ENCODE peak calls at places on chromosomes 4 and X, in six cellular contexts. N is fibroblast of lung; J is right lobe of liver; G is CD8-positive, alpha-beta T cell; Y is stomach; B is thoracic aorta. S is an unnamed sample. For H3K4me1, the result is how much of the 10 kb centered on the place peaks cover.

GRCh38 chr4:85860066-85860465 is 385.1 kb downstream of the ARHGAP24 start:
- DNase-seq in Y (no peak), J (no peak), G (no peak), B (no peak), N (peak), S (no peak)

GRCh38 chr4:85153221-85153620 is 186.7 kb upstream of the WDFY3 start:
- DNase-seq in J (no peak), N (no peak), G (no peak), B (no peak), Y (no peak), S (no peak)

GRCh38 chr4:84479663-84480062 is 19.4 kb downstream of the NKX6-1 start:
- DNase-seq in Y (no peak), B (no peak), G (no peak), J (no peak), N (no peak), S (no peak)

GRCh38 chrX:48598645-48599044 is 1.4 kb downstream of the WDR13 start:
- DNase-seq in B (no peak), Y (no peak), J (no peak), G (no peak), N (no peak), S (peak)

GRCh38 chr4:3404546-3404945 is 37.2 kb upstream of the HGFAC start:
- DNase-seq in N (no peak), G (no peak), J (no peak), B (no peak), Y (no peak), S (no peak)

GRCh38 chr4:56641494-56642051 is 39.5 kb downstream of the HOPX start:
- DNase-seq in J (no peak), G (no peak), B (no peak), Y (no peak), N (peak), S (no peak)

GRCh38 chr4:128782076-128782715 is 27.3 kb upstream of the JADE1 start:
- DNase-seq in Y (peak), N (peak), B (no peak), G (peak), J (peak), S (no peak)

GRCh38 chr4:139581096-139581495 is 25.1 kb upstream of the SETD7 start:
- DNase-seq in N (no peak), J (no peak), Y (no peak), G (no peak), B (no peak), S (no peak)

GRCh38 chrX:22652596-22652995 is 347.2 kb upstream of the DDX53 start:
- DNase-seq in N (peak), B (no peak), Y (no peak), G (no peak), J (no peak), S (no peak)

GRCh38 chrX:72395252-72395651 is 89.5 kb upstream of the CITED1 start:
- DNase-seq in J (no peak), B (no peak), N (no peak), Y (no peak), G (no peak), S (no peak)

GRCh38 chr4:180058731-180059215 is 2184.4 kb upstream of the TENM3 start:
- DNase-seq in G (no peak), N (peak), B (no peak), Y (no peak), J (peak), S (peak)

GRCh38 chr4:138727704-138728103 is 287.9 kb upstream of the NOCT start:
- DNase-seq in N (no peak), G (no peak), B (no peak), Y (no peak), J (no peak), S (no peak)

GRCh38 chrX:115047715-115048114 is 30.3 kb upstream of the IL13RA2 start:
- DNase-seq in B (no peak), J (no peak), Y (no peak), G (no peak), N (no peak), S (no peak)

GRCh38 chrX:72271812-72272211 is 5.2 kb downstream of the RPS4X start:
- DNase-seq in G (no peak), J (no peak), B (no peak), N (no peak), Y (no peak), S (no peak)

GRCh38 chr4:34039766-34040165 is 2204.5 kb downstream of the ARAP2 start:
- DNase-seq in B (no peak), G (no peak), Y (no peak), J (no peak), N (no peak), S (no peak)

GRCh38 chrX:149916745-149917392 is 12.5 kb upstream of the HSFX4 start:
- DNase-seq in J (no peak), G (no peak), N (no peak), B (no peak), Y (no peak), S (no peak)

GRCh38 chr4:1043658-1044468 is 32.4 kb downstream of the FGFRL1 start:
- DNase-seq in J (peak), N (peak), Y (peak), B (peak), G (no peak), S (peak)
- H3K4me1 ChIP-seq in J (under half), N (under half), Y (half or more), B (half or more), G (under half), S (under half)

GRCh38 chr4:163612762-163613161 is 118.3 kb downstream of the TMA16 start:
- DNase-seq in N (no peak), G (no peak), B (no peak), Y (no peak), J (no peak), S (no peak)
- H3K4me3 ChIP-seq in N (no peak), G (no peak), B (peak), Y (no peak), J (peak), S (no peak)

GRCh38 chrX:24990585-24990984 is 25.2 kb downstream of the ARX start:
- DNase-seq in G (no peak), J (no peak), Y (no peak), B (no peak), N (no peak), S (no peak)
- TF ChIP-seq CTCF in G (no peak), J (no peak), Y (no peak), B (no peak), N (peak), S (no peak)

GRCh38 chr4:15652191-15652590 is 3.0 kb downstream of the FBXL5 start:
- DNase-seq in J (no peak), Y (no peak), B (no peak), G (no peak), N (peak), S (no peak)
- H3K4me1 ChIP-seq in J (under half), Y (half or more), B (half or more), G (half or more), N (under half), S (under half)

GRCh38 chr4:38723726-38724506 is 58.9 kb downstream of the TLR10 start:
- DNase-seq in N (peak), Y (peak), J (no peak), B (no peak), G (no peak), S (no peak)

GRCh38 chr4:38724507-38724808 is 58.3 kb downstream of the TLR10 start:
- DNase-seq in N (no peak), Y (no peak), J (no peak), B (no peak), G (no peak), S (no peak)

GRCh38 chr4:38730493-38730829 is 52.3 kb downstream of the TLR10 start:
- DNase-seq in B (no peak), G (no peak), N (no peak), Y (no peak), J (no peak), S (no peak)

GRCh38 chr4:38730830-38731646 is 51.8 kb downstream of the TLR10 start:
- DNase-seq in N (peak), B (peak), G (peak), J (peak), Y (peak), S (peak)

DNA sequence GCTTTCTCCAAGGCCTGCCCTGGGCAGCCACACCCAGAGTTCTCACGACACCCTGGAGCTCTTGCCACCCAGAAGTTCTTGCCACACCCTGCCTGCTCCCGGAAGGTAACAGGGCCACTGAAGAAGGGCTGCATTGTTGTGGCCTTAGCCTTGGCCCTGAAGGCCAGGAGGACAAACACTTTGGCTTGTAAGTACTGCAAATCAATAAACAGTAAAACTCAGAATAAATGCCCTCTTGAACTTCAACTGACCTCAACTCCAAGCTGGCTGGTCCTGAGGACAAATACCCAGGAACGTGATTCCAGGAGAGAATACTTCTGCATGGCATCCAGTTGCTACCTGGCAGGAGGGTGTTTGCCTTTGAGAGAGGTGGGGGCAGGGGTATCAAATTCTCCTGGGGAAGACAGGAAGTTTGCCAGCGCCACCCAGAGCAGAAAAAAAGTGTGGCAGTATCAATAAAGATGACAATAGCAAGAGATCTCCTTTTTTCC is 54.1 kb downstream of the TLR10 start:
- DNase-seq in N (no peak), B (no peak), J (no peak), Y (peak), G (no peak), S (peak)
- H3K4me3 ChIP-seq in N (no peak), B (no peak), J (no peak), Y (no peak), G (no peak), S (no peak)

GRCh38 chrX:135923353-135923752 is 29.8 kb downstream of the SAGE1 start:
- DNase-seq in N (no peak), B (no peak), Y (no peak), G (no peak), J (no peak), S (no peak)
- TF ChIP-seq CTCF in N (no peak), B (no peak), Y (no peak), G (no peak), J (peak), S (no peak)

GRCh38 chr4:158179465-158179864 is 6.6 kb upstream of the GASK1B start:
- DNase-seq in J (no peak), G (no peak), Y (no peak), N (no peak), B (no peak), S (no peak)
- H3K4me1 ChIP-seq in J (under half), G (under half), Y (under half), N (under half), B (under half), S (under half)

DNA sequence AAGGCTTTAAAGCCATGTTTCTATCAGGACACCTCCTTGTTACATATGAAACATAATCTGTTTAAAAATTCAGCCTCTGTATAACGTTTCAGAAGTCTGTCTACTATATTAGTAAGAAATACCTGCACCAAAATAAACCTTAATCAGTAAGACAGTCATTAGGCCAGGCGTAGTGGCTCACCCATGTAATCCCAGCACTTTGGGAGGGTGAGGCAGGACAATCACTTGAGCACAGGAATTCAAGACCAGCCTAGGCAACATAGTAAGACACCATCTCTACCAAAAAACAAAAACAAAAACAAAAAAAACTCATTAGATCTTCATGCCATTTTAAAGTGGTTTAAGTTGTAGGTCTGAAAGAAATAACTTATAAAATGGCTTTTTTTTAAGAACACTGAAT is 107.5 kb upstream of the STIM2 start:
- DNase-seq in Y (no peak), N (no peak), B (no peak), G (no peak), J (no peak), S (no peak)
- H3K4me3 ChIP-seq in Y (no peak), N (no peak), B (no peak), G (no peak), J (no peak), S (no peak)

GRCh38 chr4:76585270-76585669 is 150.2 kb downstream of the SHROOM3 start:
- DNase-seq in N (peak), J (no peak), B (no peak), G (no peak), Y (no peak), S (no peak)

GRCh38 chr4:76584235-76585152 is 149.5 kb downstream of the SHROOM3 start:
- DNase-seq in Y (no peak), J (no peak), N (peak), G (no peak), B (no peak), S (no peak)

GRCh38 chr4:76588268-76588667 is 153.2 kb downstream of the SHROOM3 start:
- DNase-seq in J (no peak), G (no peak), Y (no peak), N (no peak), B (no peak), S (no peak)

GRCh38 chr4:76582817-76583087 is 147.7 kb downstream of the SHROOM3 start:
- DNase-seq in J (no peak), Y (no peak), N (no peak), B (no peak), G (no peak), S (no peak)

DNA sequence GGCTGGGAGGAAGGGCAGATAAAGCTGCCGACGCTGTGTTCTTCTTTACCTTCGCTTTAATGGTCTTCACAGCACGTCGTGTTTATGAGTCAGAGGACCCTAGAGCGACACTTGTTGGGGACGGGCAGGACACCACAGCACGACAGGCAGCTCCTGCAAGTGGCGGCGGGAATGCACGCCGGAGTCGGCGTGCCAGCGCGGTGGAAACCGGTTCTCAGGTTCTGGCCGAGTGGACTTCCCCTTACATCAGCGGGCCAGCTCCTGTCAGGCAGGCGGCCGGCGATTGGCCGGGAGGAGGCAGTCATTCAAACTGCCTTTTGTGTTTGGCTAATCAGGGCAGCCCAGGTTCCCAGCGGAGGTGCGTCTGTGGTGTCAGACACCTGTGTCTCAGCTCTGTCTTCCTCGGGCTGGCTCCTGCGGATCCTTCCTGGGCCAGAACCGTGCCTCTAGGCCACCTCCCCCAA is 150.9 kb downstream of the SHROOM3 start:
- DNase-seq in J (peak), G (no peak), B (peak), N (peak), Y (peak), S (peak)
- TF ChIP-seq CTCF in J (peak), G (no peak), B (peak), N (peak), Y (no peak), S (no peak)

S was measured in pancreas.